ENCODE peak calls at places on chromosomes 13 and 19, in four cellular contexts. O, K, T and B are unnamed samples.

GRCh38 chr13:113918981-113919646 is 54.8 kb downstream of the C13orf46 start:
- DNase-seq in O (peak), K (peak), T (no peak), B (no peak)

GRCh38 chr19:51295382-51296126 is 15.9 kb upstream of the IGLON5 start:
- DNase-seq in O (peak), K (peak), T (no peak), B (no peak)

GRCh38 chr13:43874512-43875092 is 4.9 kb downstream of the CCDC122 start:
- DNase-seq in O (no peak), K (no peak), T (peak), B (peak)

GRCh38 chr19:58033741-58034475 is at the start of gene ZSCAN1:
- DNase-seq in O (peak), K (peak), T (peak), B (no peak)

GRCh38 chr19:11813801-11814706 is at the start of gene ZNF440:
- DNase-seq in O (peak), K (peak), T (peak), B (peak)

GRCh38 chr19:1651061-1651547 is 1.3 kb downstream of the TCF3 start:
- DNase-seq in O (no peak), K (no peak), T (peak), B (no peak)

GRCh38 chr19:51000981-51001380 is 423 bp downstream of the KLK8 start:
- DNase-seq in O (peak), K (no peak), T (no peak), B (no peak)

GRCh38 chr13:52665325-52665724 is 12.7 kb downstream of the SUGT1 start:
- DNase-seq in O (no peak), K (no peak), T (peak), B (peak)

GRCh38 chr13:39538826-39539555 is 64.0 kb downstream of the LHFPL6 start:
- DNase-seq in O (no peak), K (no peak), T (no peak), B (no peak)

GRCh38 chr19:56222901-56223300 is 20.8 kb downstream of the ZSCAN5C start:
- DNase-seq in O (no peak), K (peak), T (no peak), B (no peak)

GRCh38 chr19:43331435-43332010 is 22.0 kb upstream of the CD177 start:
- DNase-seq in O (no peak), K (no peak), T (no peak), B (no peak)

GRCh38 chr19:13100031-13100588 is 2.5 kb downstream of the LYL1 start:
- DNase-seq in O (no peak), K (no peak), T (no peak), B (no peak)

GRCh38 chr13:105184221-105184620 is 1351.2 kb downstream of the EFNB2 start:
- DNase-seq in O (no peak), K (no peak), T (no peak), B (no peak)

GRCh38 chr19:12833747-12834417 is 497 bp downstream of the RTBDN start:
- DNase-seq in O (peak), K (no peak), T (peak), B (peak)

GRCh38 chr13:91078093-91078679 is 269.3 kb upstream of the MIR17HG start:
- DNase-seq in O (no peak), K (no peak), T (peak), B (peak)

GRCh38 chr19:23346696-23347095 is 48.6 kb downstream of the ZNF91 start:
- DNase-seq in O (no peak), K (no peak), T (no peak), B (no peak)

GRCh38 chr19:32387701-32388392 is 17.7 kb upstream of the DPY19L3 start:
- DNase-seq in O (no peak), K (no peak), T (no peak), B (no peak)

GRCh38 chr19:1672038-1672768 is 19.8 kb upstream of the TCF3 start:
- DNase-seq in O (peak), K (no peak), T (peak), B (no peak)

GRCh38 chr13:52160053-52160452 is 656 bp upstream of the NEK3 start:
- DNase-seq in O (no peak), K (no peak), T (no peak), B (no peak)

GRCh38 chr19:18206018-18206417 is 2.2 kb upstream of the RAB3A start:
- DNase-seq in O (no peak), K (no peak), T (no peak), B (no peak)

GRCh38 chr19:32287811-32288227 is 57.6 kb upstream of the ZNF507 start:
- DNase-seq in O (peak), K (peak), T (peak), B (peak)

GRCh38 chr19:13053238-13053637 is 49.4 kb downstream of the LYL1 start:
- DNase-seq in O (no peak), K (no peak), T (peak), B (no peak)

GRCh38 chr13:73261739-73262216 is 203.0 kb downstream of the KLF5 start:
- DNase-seq in O (no peak), K (no peak), T (no peak), B (peak)

GRCh38 chr19:42246869-42247630 is 4.6 kb upstream of the GSK3A start:
- DNase-seq in O (no peak), K (no peak), T (peak), B (no peak)

GRCh38 chr13:89382986-89383385 is 1711.8 kb downstream of the SLITRK5 start:
- DNase-seq in O (no peak), K (no peak), T (no peak), B (no peak)

GRCh38 chr13:91313103-91313502 is 34.4 kb upstream of the MIR17HG start:
- DNase-seq in O (no peak), K (no peak), T (peak), B (peak)